ENCODE peak calls at places on chromosomes 6 and 20, in four cellular contexts. One of them, this sample, is unnamed.

GRCh38 chr6:113750148-113750547 is 107.0 kb upstream of the MARCKS start:
- DNase-seq in Peyer's patch: no peak
- DNase-seq in left lung: no peak
- DNase-seq in heart right ventricle: no peak
- DNase-seq in this sample: no peak

GRCh38 chr20:15419856-15420255 is 1082.4 kb upstream of the FLRT3 start:
- DNase-seq in Peyer's patch: no peak
- DNase-seq in left lung: no peak
- DNase-seq in heart right ventricle: no peak
- DNase-seq in this sample: no peak

GRCh38 chr6:167855825-167856425 is 29.2 kb downstream of the AFDN start:
- DNase-seq in Peyer's patch: no peak
- DNase-seq in left lung: no peak
- DNase-seq in heart right ventricle: no peak
- DNase-seq in this sample: no peak

GRCh38 chr6:163897030-163897429 is 482.5 kb downstream of the QKI start:
- DNase-seq in Peyer's patch: no peak
- DNase-seq in left lung: no peak
- DNase-seq in heart right ventricle: no peak
- DNase-seq in this sample: no peak

GRCh38 chr6:16320533-16321340 is 82.3 kb downstream of the GMPR start:
- DNase-seq in Peyer's patch: no peak
- DNase-seq in left lung: no peak
- DNase-seq in heart right ventricle: no peak
- DNase-seq in this sample: no peak

GRCh38 chr6:25525078-25525477 is 126.9 kb upstream of the SCGN start:
- DNase-seq in Peyer's patch: no peak
- DNase-seq in left lung: no peak
- DNase-seq in heart right ventricle: no peak
- DNase-seq in this sample: no peak

GRCh38 chr20:41367956-41368355 is 1.3 kb upstream of the EMILIN3 start:
- DNase-seq in Peyer's patch: no peak
- DNase-seq in left lung: no peak
- DNase-seq in heart right ventricle: no peak
- DNase-seq in this sample: no peak

GRCh38 chr6:111666812-111667211 is 61.1 kb upstream of the TRAF3IP2 start:
- DNase-seq in Peyer's patch: no peak
- DNase-seq in left lung: no peak
- DNase-seq in heart right ventricle: no peak
- DNase-seq in this sample: no peak

GRCh38 chr6:113570176-113570575 is 287.0 kb upstream of the MARCKS start:
- DNase-seq in Peyer's patch: no peak
- DNase-seq in left lung: no peak
- DNase-seq in heart right ventricle: no peak
- DNase-seq in this sample: no peak

GRCh38 chr20:61436268-61436667 is 184.2 kb downstream of the CDH4 start:
- DNase-seq in Peyer's patch: no peak
- DNase-seq in left lung: no peak
- DNase-seq in heart right ventricle: no peak
- DNase-seq in this sample: no peak

GRCh38 chr6:20253021-20253420 is 40.8 kb upstream of the MBOAT1 start:
- DNase-seq in Peyer's patch: no peak
- DNase-seq in left lung: no peak
- DNase-seq in heart right ventricle: no peak
- DNase-seq in this sample: no peak

GRCh38 chr6:153401751-153402150 is 270.7 kb upstream of the RGS17 start:
- DNase-seq in Peyer's patch: no peak
- DNase-seq in left lung: no peak
- DNase-seq in heart right ventricle: no peak
- DNase-seq in this sample: no peak

GRCh38 chr20:44001667-44002596 is 87.3 kb downstream of the TOX2 start:
- DNase-seq in Peyer's patch: no peak
- DNase-seq in left lung: no peak
- DNase-seq in heart right ventricle: no peak
- DNase-seq in this sample: no peak

GRCh38 chr6:115456848-115457247 is 603.8 kb downstream of the FRK start:
- DNase-seq in Peyer's patch: no peak
- DNase-seq in left lung: no peak
- DNase-seq in heart right ventricle: no peak
- DNase-seq in this sample: no peak

GRCh38 chr20:63937596-63937995 is 18.6 kb downstream of the UCKL1 start:
- DNase-seq in Peyer's patch: no peak
- DNase-seq in left lung: no peak
- DNase-seq in heart right ventricle: no peak
- DNase-seq in this sample: no peak

GRCh38 chr20:20450461-20451027 is 82.6 kb downstream of the INSM1 start:
- DNase-seq in Peyer's patch: no peak
- DNase-seq in left lung: no peak
- DNase-seq in heart right ventricle: peak; percentile 60
- DNase-seq in this sample: no peak

GRCh38 chr6:17115251-17116089 is 13.6 kb downstream of the STMND1 start:
- DNase-seq in Peyer's patch: no peak
- DNase-seq in left lung: no peak
- DNase-seq in heart right ventricle: no peak
- DNase-seq in this sample: no peak

DNA sequence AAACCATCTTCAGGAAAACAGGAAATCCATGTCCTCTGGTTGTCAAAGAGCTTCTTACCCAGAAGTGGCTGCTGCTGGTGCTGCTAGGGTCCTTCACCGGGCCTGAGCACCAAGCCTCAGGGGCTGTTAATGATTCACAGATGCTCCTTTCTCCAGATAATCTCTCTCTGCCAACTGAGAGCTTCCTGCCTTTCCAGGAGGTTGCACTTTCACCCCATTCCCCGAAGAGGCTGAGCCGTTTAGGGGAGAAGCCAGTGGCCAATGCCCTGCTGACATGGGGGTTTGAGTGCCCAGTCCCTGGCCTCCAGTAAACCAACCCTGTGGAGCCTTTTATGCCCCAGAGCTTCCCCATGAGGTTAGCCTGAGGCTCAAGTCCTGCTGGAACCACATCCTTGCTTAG is 122.4 kb downstream of the CBLN4 start:
- DNase-seq in Peyer's patch: peak; percentile 45
- DNase-seq in left lung: no peak
- DNase-seq in heart right ventricle: no peak
- DNase-seq in this sample: no peak
- H3K9me3 ChIP-seq in Peyer's patch: no peaks in the 10 kb centered on the region
- H3K9me3 ChIP-seq in left lung: no peaks in the 10 kb centered on the region
- H3K9me3 ChIP-seq in heart right ventricle: no peaks in the 10 kb centered on the region
- H3K9me3 ChIP-seq in this sample: no peaks in the 10 kb centered on the region

GRCh38 chr6:82487895-82488294 is 124.3 kb downstream of the TPBG start:
- DNase-seq in Peyer's patch: no peak
- DNase-seq in left lung: no peak
- DNase-seq in heart right ventricle: no peak
- DNase-seq in this sample: no peak
- H3K9me3 ChIP-seq in Peyer's patch: no peaks in the 10 kb centered on the region
- H3K9me3 ChIP-seq in left lung: peaks cover 3% of the 10 kb centered on the region
- H3K9me3 ChIP-seq in heart right ventricle: no peaks in the 10 kb centered on the region
- H3K9me3 ChIP-seq in this sample: no peaks in the 10 kb centered on the region

GRCh38 chr6:118862443-118862842 is 31.5 kb upstream of the ASF1A start:
- DNase-seq in Peyer's patch: no peak
- DNase-seq in left lung: no peak
- DNase-seq in heart right ventricle: no peak
- DNase-seq in this sample: no peak
- H3K9me3 ChIP-seq in Peyer's patch: no peaks in the 10 kb centered on the region
- H3K9me3 ChIP-seq in left lung: no peaks in the 10 kb centered on the region
- H3K9me3 ChIP-seq in heart right ventricle: no peaks in the 10 kb centered on the region
- H3K9me3 ChIP-seq in this sample: no peaks in the 10 kb centered on the region

GRCh38 chr6:67736816-67737215 is 898.3 kb upstream of the ADGRB3 start:
- DNase-seq in Peyer's patch: no peak
- DNase-seq in left lung: no peak
- DNase-seq in heart right ventricle: no peak
- DNase-seq in this sample: no peak

GRCh38 chr6:67736161-67736560 is 898.9 kb upstream of the ADGRB3 start:
- DNase-seq in Peyer's patch: no peak
- DNase-seq in left lung: no peak
- DNase-seq in heart right ventricle: no peak
- DNase-seq in this sample: no peak

GRCh38 chr6:67735623-67736022 is 899.5 kb upstream of the ADGRB3 start:
- DNase-seq in Peyer's patch: no peak
- DNase-seq in left lung: no peak
- DNase-seq in heart right ventricle: no peak
- DNase-seq in this sample: no peak
- H3K9me3 ChIP-seq in Peyer's patch: no peaks in the 10 kb centered on the region
- H3K9me3 ChIP-seq in left lung: no peaks in the 10 kb centered on the region
- H3K9me3 ChIP-seq in heart right ventricle: no peaks in the 10 kb centered on the region
- H3K9me3 ChIP-seq in this sample: no peaks in the 10 kb centered on the region

DNA sequence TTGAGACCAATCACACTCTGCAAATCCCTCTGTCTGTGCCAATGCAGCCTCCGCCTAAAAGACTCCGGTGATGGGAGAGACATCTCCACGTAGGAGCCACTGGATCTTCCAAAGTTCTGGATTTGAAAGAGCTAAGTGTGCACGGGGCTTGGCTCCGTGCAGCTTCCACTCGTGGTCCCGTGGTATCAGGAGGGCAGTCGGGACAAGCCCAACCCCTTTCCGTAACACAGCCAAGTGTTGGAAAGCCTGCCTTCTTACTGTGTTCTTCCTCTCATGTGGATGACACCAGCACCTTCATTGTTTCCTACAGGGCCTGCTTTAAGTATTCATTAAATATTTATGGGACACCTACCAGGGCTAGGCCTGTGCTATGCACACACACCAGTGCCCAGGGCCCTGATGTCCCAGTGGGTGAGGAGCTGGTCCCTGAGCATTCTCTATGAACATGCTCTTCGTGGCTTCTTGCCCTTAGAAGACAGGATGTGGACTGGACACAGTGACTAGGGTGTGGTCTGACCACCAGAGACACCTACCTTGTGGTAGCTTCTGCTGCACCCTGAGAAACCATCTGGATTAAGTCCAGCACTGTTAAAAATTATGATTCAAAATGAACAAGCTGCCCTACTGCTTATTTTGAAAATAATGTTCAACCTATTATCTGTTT is 112.7 kb upstream of the RPS6KA2 start:
- DNase-seq in Peyer's patch: no peak
- DNase-seq in left lung: no peak
- DNase-seq in heart right ventricle: no peak
- DNase-seq in this sample: no peak
- H3K9me3 ChIP-seq in Peyer's patch: no peaks in the 10 kb centered on the region
- H3K9me3 ChIP-seq in left lung: no peaks in the 10 kb centered on the region
- H3K9me3 ChIP-seq in heart right ventricle: no peaks in the 10 kb centered on the region
- H3K9me3 ChIP-seq in this sample: no peaks in the 10 kb centered on the region

GRCh38 chr6:169093770-169094553 is 159.7 kb downstream of the THBS2 start:
- DNase-seq in Peyer's patch: no peak
- DNase-seq in left lung: no peak
- DNase-seq in heart right ventricle: no peak
- DNase-seq in this sample: no peak
- H3K9me3 ChIP-seq in Peyer's patch: no peaks in the 10 kb centered on the region
- H3K9me3 ChIP-seq in left lung: no peaks in the 10 kb centered on the region
- H3K9me3 ChIP-seq in heart right ventricle: no peaks in the 10 kb centered on the region
- H3K9me3 ChIP-seq in this sample: peaks cover 2% of the 10 kb centered on the region

This sample was measured in T-helper 17 cell.